ENCODE peak calls at places on chromosome 21, in five cellular contexts. M is AG10803, F is cardiac muscle cell, G is left lung, D is GM10248. X is an unnamed sample.

GRCh38 chr21:41641821-41642368 is 125.0 kb downstream of the RIPK4 start:
- DNase-seq in M (peak), F (peak), G (no peak), D (no peak), X (no peak)

GRCh38 chr21:31386006-31386405 is 41.9 kb upstream of the TIAM1 start:
- DNase-seq in M (no peak), F (no peak), G (no peak), D (no peak), X (no peak)

GRCh38 chr21:32200029-32200428 is 78.8 kb downstream of the MIS18A start:
- DNase-seq in M (no peak), F (no peak), G (no peak), D (no peak), X (no peak)

GRCh38 chr21:42218836-42219605 is at the start of gene ABCG1:
- DNase-seq in M (no peak), F (peak), G (peak), D (no peak), X (no peak)

GRCh38 chr21:31476551-31477120 is 132.6 kb upstream of the TIAM1 start:
- DNase-seq in M (no peak), F (peak), G (no peak), D (no peak), X (no peak)

GRCh38 chr21:39313042-39313456 is 383 bp downstream of the BRWD1 start:
- DNase-seq in M (no peak), F (no peak), G (peak), D (no peak), X (no peak)

GRCh38 chr21:17414766-17415165 is 98.1 kb upstream of the CXADR start:
- DNase-seq in M (no peak), F (no peak), G (no peak), D (no peak), X (no peak)

GRCh38 chr21:22900511-22900910 is 1902.3 kb downstream of the NCAM2 start:
- DNase-seq in M (no peak), F (no peak), G (no peak), D (no peak), X (no peak)

GRCh38 chr21:27759820-27760219 is 792.9 kb upstream of the ADAMTS5 start:
- DNase-seq in M (no peak), F (peak), G (no peak), D (no peak), X (no peak)

GRCh38 chr21:36059823-36060158 is 535 bp downstream of the SETD4 start:
- DNase-seq in M (no peak), F (no peak), G (peak), D (no peak), X (no peak)

GRCh38 chr21:41961753-41962152 is 7.9 kb upstream of the C2CD2 start:
- DNase-seq in M (no peak), F (no peak), G (no peak), D (no peak), X (peak)

GRCh38 chr21:42544544-42544943 is 30.9 kb downstream of the SLC37A1 start:
- DNase-seq in M (no peak), F (no peak), G (no peak), D (no peak), X (no peak)

GRCh38 chr21:33231526-33231925 is 1.8 kb downstream of the IFNAR2 start:
- DNase-seq in M (no peak), F (no peak), G (no peak), D (no peak), X (no peak)

GRCh38 chr21:22544747-22545146 is 1546.5 kb downstream of the NCAM2 start:
- DNase-seq in M (no peak), F (no peak), G (no peak), D (no peak), X (no peak)

GRCh38 chr21:14901482-14901958 is 163.3 kb downstream of the NRIP1 start:
- DNase-seq in M (peak), F (peak), G (no peak), D (peak), X (no peak)

GRCh38 chr21:29650561-29651022 is 289.2 kb downstream of the GRIK1 start:
- DNase-seq in M (no peak), F (no peak), G (no peak), D (no peak), X (no peak)

GRCh38 chr21:41678016-41678935 is 88.6 kb downstream of the RIPK4 start:
- DNase-seq in M (no peak), F (no peak), G (no peak), D (no peak), X (peak)

GRCh38 chr21:15729674-15730483 is at the start of gene USP25:
- DNase-seq in M (peak), F (peak), G (peak), D (peak), X (no peak)

GRCh38 chr21:31991356-31992331 is 118.8 kb downstream of the HUNK start:
- DNase-seq in M (no peak), F (no peak), G (no peak), D (no peak), X (no peak)

GRCh38 chr21:25421327-25422028 is 185.8 kb downstream of the MRPL39 start:
- DNase-seq in M (peak), F (peak), G (no peak), D (peak), X (no peak)

GRCh38 chr21:31570824-31571425 is 88.6 kb upstream of the SOD1 start:
- DNase-seq in M (no peak), F (no peak), G (no peak), D (no peak), X (no peak)

GRCh38 chr21:28256420-28256831 is 736.3 kb downstream of the LTN1 start:
- DNase-seq in M (peak), F (no peak), G (no peak), D (no peak), X (no peak)

GRCh38 chr21:27700974-27701614 is 734.2 kb upstream of the ADAMTS5 start:
- DNase-seq in M (peak), F (peak), G (peak), D (peak), X (no peak)

GRCh38 chr21:28237661-28238060 is 755.0 kb downstream of the LTN1 start:
- DNase-seq in M (peak), F (no peak), G (no peak), D (no peak), X (no peak)

GRCh38 chr21:25366116-25366515 is 241.2 kb downstream of the MRPL39 start:
- DNase-seq in M (no peak), F (no peak), G (no peak), D (no peak), X (no peak)

GRCh38 chr21:41630249-41630648 is 122.3 kb upstream of the TMPRSS2 start:
- DNase-seq in M (peak), F (peak), G (no peak), D (no peak), X (no peak)

GRCh38 chr21:36164427-36164784 is 7.8 kb downstream of the DOP1B start:
- DNase-seq in M (no peak), F (peak), G (no peak), D (no peak), X (no peak)

GRCh38 chr21:14120091-14120734 is 90.5 kb downstream of the LIPI start:
- DNase-seq in M (peak), F (no peak), G (peak), D (peak), X (no peak)

GRCh38 chr21:27647401-27647800 is 680.5 kb upstream of the ADAMTS5 start:
- DNase-seq in M (no peak), F (peak), G (no peak), D (no peak), X (no peak)

GRCh38 chr21:27422435-27422834 is 455.5 kb upstream of the ADAMTS5 start:
- DNase-seq in M (peak), F (no peak), G (no peak), D (no peak), X (no peak)

GRCh38 chr21:45027241-45028196 is 46.9 kb upstream of the ADARB1 start:
- DNase-seq in M (no peak), F (no peak), G (peak), D (no peak), X (peak)

GRCh38 chr21:39159342-39160063 is 23.7 kb downstream of the PSMG1 start:
- DNase-seq in M (no peak), F (peak), G (no peak), D (no peak), X (no peak)

GRCh38 chr21:18023099-18023498 is 203.9 kb upstream of the C21orf91 start:
- DNase-seq in M (no peak), F (no peak), G (no peak), D (no peak), X (no peak)

DNA sequence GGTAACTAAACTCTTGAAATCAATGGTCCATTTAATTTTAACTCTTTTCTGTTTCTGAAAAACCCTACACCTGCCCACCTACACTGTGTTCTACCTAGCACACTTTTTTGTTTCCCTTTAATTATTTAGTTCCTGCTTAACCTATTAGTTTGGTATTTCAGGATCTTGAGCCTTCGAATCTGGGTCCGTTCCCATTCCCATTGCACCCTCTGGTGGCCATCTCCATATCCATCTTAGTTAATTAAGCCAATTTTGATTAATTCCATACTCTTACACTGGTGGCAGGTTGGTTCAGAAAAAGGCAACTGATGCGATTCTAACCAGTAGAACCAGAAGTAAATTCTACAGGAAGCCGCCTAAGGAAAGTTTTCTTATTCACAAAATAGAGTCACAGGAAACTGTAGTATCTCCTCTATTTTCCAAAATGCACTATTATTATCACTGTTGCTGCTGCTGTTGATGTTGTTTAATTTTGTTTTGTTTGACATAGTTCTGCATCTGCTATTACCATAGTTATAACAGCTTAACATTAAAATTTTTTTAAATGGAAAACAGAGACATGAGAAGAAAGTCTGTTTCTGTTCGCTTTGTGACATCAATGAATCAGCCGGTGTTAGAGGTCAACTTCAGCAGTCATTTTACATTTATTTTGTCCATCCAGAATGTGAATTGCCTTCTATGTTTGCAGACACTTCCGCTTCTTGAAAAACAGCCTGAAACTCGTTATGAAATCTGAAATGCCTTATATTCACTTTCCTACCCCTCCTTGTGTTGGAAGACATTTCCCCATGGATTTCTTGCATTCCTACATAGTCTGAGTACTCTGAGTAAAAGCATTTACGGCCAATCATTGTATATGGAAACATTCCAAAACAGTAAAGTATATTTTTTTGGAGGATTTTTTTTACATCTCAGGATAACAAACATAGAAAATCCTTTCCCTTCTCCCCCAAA is 115.5 kb upstream of the NCAM2 start:
- DNase-seq in M (no peak), F (peak), G (no peak), D (no peak), X (no peak)
- TF ChIP-seq CTCF in M (no peak), F (peak), G (no peak), D (peak), X (peak)

DNA sequence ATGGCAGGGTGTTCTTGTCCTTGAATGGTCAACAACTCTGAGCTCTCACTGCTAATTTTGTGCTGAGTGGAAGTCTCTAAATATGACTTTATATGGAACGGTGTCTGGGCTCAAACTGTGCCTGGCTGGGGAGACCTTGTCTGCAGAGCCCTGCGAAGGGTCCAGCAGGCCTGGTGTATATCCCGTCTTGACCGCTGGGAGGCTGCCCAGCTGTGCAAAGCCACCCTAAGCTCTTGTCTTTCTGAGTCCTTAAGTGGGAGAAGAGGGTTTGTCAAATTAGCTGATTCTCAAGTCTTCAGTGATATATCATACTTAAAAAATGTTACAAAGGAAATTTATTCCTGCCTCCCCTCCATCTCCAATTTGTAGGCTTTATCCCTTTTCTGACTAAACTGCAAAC is 198.7 kb downstream of the KCNJ6 start:
- DNase-seq in M (no peak), F (no peak), G (no peak), D (no peak), X (no peak)
- TF ChIP-seq CTCF in M (peak), F (no peak), G (no peak), D (no peak), X (no peak)

DNA sequence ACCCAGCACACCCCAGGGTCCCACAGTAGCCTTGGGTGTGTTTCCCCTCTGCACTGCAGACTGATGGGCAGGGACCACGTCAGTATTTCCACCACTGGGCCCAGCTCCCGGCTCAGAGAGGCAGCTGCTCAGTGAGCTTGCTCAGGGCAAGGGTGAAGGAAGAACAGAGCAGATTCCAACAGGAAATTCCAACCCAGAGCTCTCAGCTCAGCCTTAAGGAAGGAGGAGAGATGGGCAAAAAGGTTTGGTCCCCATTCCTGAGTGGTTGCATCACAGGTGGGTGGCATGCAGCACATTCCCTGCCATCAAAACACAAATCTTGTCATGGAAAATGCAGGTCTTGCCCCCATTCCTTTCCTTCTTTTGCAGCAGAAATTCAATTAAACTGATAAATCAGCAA is 315.5 kb downstream of the DSCAM start:
- DNase-seq in M (no peak), F (no peak), G (no peak), D (no peak), X (no peak)
- TF ChIP-seq CTCF in M (no peak), F (no peak), G (no peak), D (no peak), X (no peak)

DNA sequence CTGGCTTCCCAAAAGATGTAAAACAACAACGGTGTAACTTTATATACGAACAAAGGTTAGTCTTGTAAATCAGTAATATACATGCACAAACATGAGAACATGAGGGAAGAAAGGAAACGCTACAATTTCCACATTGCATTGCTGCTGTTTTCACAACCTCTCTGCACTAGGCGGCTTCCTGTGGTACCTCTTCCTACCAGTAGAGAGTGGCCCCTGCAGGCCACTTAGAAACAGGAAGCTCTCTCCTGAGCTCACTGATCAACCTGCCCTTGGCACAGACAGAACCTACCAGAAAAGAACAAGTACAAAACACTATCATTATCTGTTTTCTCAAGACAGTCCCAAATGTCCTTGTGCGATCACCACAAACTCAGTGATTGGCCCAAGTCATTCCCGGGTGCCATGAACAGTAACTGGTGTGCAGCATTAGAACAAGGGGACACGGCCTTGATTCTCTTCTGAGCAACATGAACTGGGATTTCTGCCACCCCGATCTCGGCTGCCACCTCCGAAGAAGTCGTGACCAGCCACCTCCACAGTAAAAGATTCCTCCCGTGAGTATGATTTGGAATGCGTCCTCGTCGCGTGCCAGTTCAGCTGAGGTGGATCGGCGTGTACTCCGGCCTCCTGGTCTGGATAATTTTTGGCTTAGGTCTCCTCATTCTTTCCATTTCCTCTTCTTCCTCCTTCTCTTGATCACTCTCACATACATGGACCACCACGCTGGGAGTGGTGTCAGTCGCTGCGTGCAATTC is 5.7 kb upstream of the KCNE1 start:
- DNase-seq in M (no peak), F (no peak), G (no peak), D (no peak), X (no peak)
- TF ChIP-seq CTCF in M (peak), F (peak), G (peak), D (peak), X (peak)

GRCh38 chr21:43948740-43949498 is 63.2 kb upstream of the TRAPPC10 start:
- DNase-seq in M (no peak), F (no peak), G (no peak), D (no peak), X (no peak)
- TF ChIP-seq CTCF in M (no peak), F (no peak), G (no peak), D (no peak), X (no peak)

GRCh38 chr21:34805157-34805556 is 136.4 kb downstream of the CLIC6 start:
- DNase-seq in M (no peak), F (no peak), G (no peak), D (no peak), X (no peak)

GRCh38 chr21:34807881-34808568 is 139.2 kb downstream of the CLIC6 start:
- DNase-seq in M (peak), F (peak), G (peak), D (peak), X (no peak)

GRCh38 chr21:34808569-34809204 is 139.9 kb downstream of the CLIC6 start:
- DNase-seq in M (peak), F (peak), G (no peak), D (no peak), X (no peak)

GRCh38 chr21:34806423-34806822 is 137.6 kb downstream of the CLIC6 start:
- DNase-seq in M (no peak), F (no peak), G (no peak), D (no peak), X (no peak)

GRCh38 chr21:34807146-34807880 is 138.5 kb downstream of the CLIC6 start:
- DNase-seq in M (peak), F (peak), G (no peak), D (peak), X (no peak)
- TF ChIP-seq CTCF in M (no peak), F (peak), G (no peak), D (no peak), X (no peak)

DNA sequence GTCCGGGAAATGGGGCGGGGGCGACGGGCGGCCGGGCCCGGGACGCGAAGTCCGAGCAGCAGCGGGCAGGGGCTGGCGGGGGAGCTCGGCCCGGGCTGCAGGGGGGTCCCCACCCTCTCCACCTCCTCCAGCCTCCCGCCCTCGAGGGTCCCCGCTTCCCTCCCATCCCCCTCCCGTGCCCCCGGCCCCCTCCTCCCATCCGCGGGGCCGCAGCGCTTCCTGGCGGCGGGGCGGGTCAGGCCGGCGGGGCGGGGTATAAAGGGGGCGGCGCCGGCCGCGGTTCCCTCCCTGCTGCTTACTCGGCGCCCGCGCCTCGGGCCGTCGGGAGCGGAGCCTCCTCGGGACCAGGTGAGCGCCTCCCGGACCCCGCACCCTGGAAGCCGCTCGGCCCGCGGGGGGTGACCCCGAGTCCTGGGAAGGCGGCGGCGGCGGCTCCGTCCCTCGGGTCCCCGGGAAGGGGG is at the start of gene COL6A2:
- DNase-seq in M (peak), F (peak), G (peak), D (peak), X (peak)
- TF ChIP-seq CTCF in M (no peak), F (peak), G (no peak), D (no peak), X (peak)

DNA sequence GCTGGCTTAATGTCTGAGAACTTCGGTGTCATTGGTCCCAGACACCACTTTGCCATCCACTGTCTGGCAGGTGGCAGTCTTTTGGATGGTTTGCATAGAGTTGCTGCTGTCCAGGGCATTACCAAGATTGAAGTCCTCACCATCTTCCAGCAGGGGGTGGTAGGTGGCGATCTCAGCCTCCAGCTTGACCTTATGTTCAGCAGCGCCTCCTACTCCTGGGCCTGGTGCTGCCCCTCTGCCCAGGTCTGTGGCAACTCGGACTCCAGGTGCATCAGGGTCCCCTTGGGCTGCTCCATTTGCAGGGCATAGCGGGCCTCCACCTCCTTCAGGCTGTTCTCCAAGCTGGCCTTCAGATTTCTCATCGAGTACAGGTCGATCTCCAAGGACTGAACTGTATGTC is 573.3 kb upstream of the NCAM2 start:
- DNase-seq in M (no peak), F (no peak), G (no peak), D (no peak), X (no peak)
- TF ChIP-seq CTCF in M (no peak), F (no peak), G (no peak), D (no peak), X (no peak)